ENCODE peak calls at places on chromosomes 13 and 19, in ten cellular contexts. M is naive thymus-derived CD4-positive, alpha-beta T cell; G is activated B cell treated with CpG ODN at 0.5 μM for 24 hours; N is cardiac fibroblast; Y is endodermal cell; E is testis; Z is naive thymus-derived CD8-positive, alpha-beta T cell; W is anterior cingulate cortex; V is stimulated activated CD4-positive, alpha-beta T cell treated with anti-CD3 and anti-CD28 coated beads, TNF-alpha, amount 100 ng/mL, for 48 hours; Q is GM04504. L is an unnamed sample.

GRCh38 chr19:43316591-43317319 is 36.7 kb upstream of the CD177 start:
- DNase-seq in N (peak), G (no peak), W (peak), M (no peak), E (peak), V (no peak), Y (peak), Q (peak), Z (no peak), L (no peak)

GRCh38 chr13:95023405-95023804 is 277.8 kb downstream of the ABCC4 start:
- DNase-seq in N (no peak), W (no peak), Z (no peak), G (no peak), Q (no peak), V (no peak), E (no peak), Y (no peak), M (no peak), L (no peak)

GRCh38 chr13:76711515-76712182 is 174.6 kb downstream of the KCTD12 start:
- DNase-seq in M (no peak), N (peak), Z (no peak), E (peak), Q (peak), Y (no peak), G (no peak), V (no peak), W (no peak), L (no peak)

GRCh38 chr19:1814833-1815604 is 2.9 kb upstream of the ATP8B3 start:
- DNase-seq in Y (no peak), Z (no peak), V (no peak), E (no peak), M (no peak), Q (no peak), W (no peak), G (no peak), N (no peak), L (no peak)

GRCh38 chr19:36054733-36055686 is at the start of gene WDR62:
- DNase-seq in M (no peak), G (peak), Z (peak), W (peak), Q (no peak), N (no peak), V (peak), E (peak), Y (peak), L (no peak)

GRCh38 chr13:77386880-77387606 is 60.1 kb upstream of the MYCBP2 start:
- DNase-seq in W (no peak), N (peak), Y (no peak), M (no peak), Q (peak), E (no peak), Z (no peak), V (no peak), G (no peak), L (no peak)

GRCh38 chr13:102907016-102907756 is 61.4 kb downstream of the ERCC5 start:
- DNase-seq in Q (no peak), Z (no peak), E (no peak), N (no peak), M (no peak), V (no peak), Y (no peak), G (no peak), W (no peak), L (no peak)

GRCh38 chr13:45162821-45163220 is 38.0 kb downstream of the KCTD4 start:
- DNase-seq in W (no peak), Y (no peak), V (no peak), Q (peak), M (no peak), Z (no peak), G (no peak), E (no peak), N (peak), L (no peak)

GRCh38 chr13:20198781-20199180 is 6.0 kb upstream of the GJB2 start:
- DNase-seq in Q (no peak), E (no peak), Z (no peak), V (no peak), M (no peak), G (no peak), W (no peak), N (no peak), Y (no peak), L (no peak)

GRCh38 chr13:79709526-79709925 is 228.6 kb downstream of the NDFIP2 start:
- DNase-seq in N (peak), Y (no peak), Q (no peak), Z (no peak), E (no peak), W (no peak), G (no peak), M (no peak), V (no peak), L (no peak)

GRCh38 chr19:42076375-42076944 is 494 bp downstream of the ZNF574 start:
- DNase-seq in Z (peak), N (no peak), G (peak), M (no peak), Q (no peak), V (no peak), W (no peak), E (peak), Y (no peak), L (no peak)